ENCODE peak calls at places on chromosome 3, in six cellular contexts. One of them, this sample, is unnamed.

GRCh38 chr3:128316456-128316855 is 150.2 kb downstream of the DNAJB8 start:
- DNase-seq in BJ: no peak
- DNase-seq in HFFc6: no peak
- DNase-seq in progenitor cell of endocrine pancreas: no peak
- DNase-seq in AG09319: no peak
- DNase-seq in GM12878: no peak
- DNase-seq in this sample: no peak

GRCh38 chr3:172461530-172462138 is 13.4 kb upstream of the GHSR start:
- DNase-seq in BJ: no peak
- DNase-seq in HFFc6: peak
- DNase-seq in progenitor cell of endocrine pancreas: no peak
- DNase-seq in AG09319: no peak
- DNase-seq in GM12878: no peak
- DNase-seq in this sample: no peak

GRCh38 chr3:154182975-154183374 is 61.8 kb downstream of the ARHGEF26 start:
- DNase-seq in BJ: no peak
- DNase-seq in HFFc6: no peak
- DNase-seq in progenitor cell of endocrine pancreas: no peak
- DNase-seq in AG09319: no peak
- DNase-seq in GM12878: no peak
- DNase-seq in this sample: no peak

GRCh38 chr3:183545688-183546087 is 9.8 kb downstream of the KLHL6 start:
- DNase-seq in BJ: no peak
- DNase-seq in HFFc6: no peak
- DNase-seq in progenitor cell of endocrine pancreas: no peak
- DNase-seq in AG09319: no peak
- DNase-seq in GM12878: no peak
- DNase-seq in this sample: no peak

GRCh38 chr3:124362418-124362817 is 367.8 kb upstream of the UMPS start:
- DNase-seq in BJ: no peak
- DNase-seq in HFFc6: no peak
- DNase-seq in progenitor cell of endocrine pancreas: no peak
- DNase-seq in AG09319: no peak
- DNase-seq in GM12878: no peak
- DNase-seq in this sample: no peak

GRCh38 chr3:160413613-160414248 is 14.3 kb downstream of the SMC4 start:
- DNase-seq in BJ: no peak
- DNase-seq in HFFc6: peak
- DNase-seq in progenitor cell of endocrine pancreas: peak
- DNase-seq in AG09319: peak
- DNase-seq in GM12878: peak
- DNase-seq in this sample: no peak

GRCh38 chr3:123834631-123835030 is 49.5 kb downstream of the MYLK start:
- DNase-seq in BJ: peak
- DNase-seq in HFFc6: peak
- DNase-seq in progenitor cell of endocrine pancreas: no peak
- DNase-seq in AG09319: peak
- DNase-seq in GM12878: no peak
- DNase-seq in this sample: no peak

GRCh38 chr3:46461971-46462910 is 2.5 kb downstream of the LTF start:
- DNase-seq in BJ: no peak
- DNase-seq in HFFc6: peak
- DNase-seq in progenitor cell of endocrine pancreas: no peak
- DNase-seq in AG09319: no peak
- DNase-seq in GM12878: no peak
- DNase-seq in this sample: no peak

GRCh38 chr3:139978966-139979365 is 44.0 kb downstream of the CLSTN2 start:
- DNase-seq in BJ: no peak
- DNase-seq in HFFc6: no peak
- DNase-seq in progenitor cell of endocrine pancreas: no peak
- DNase-seq in AG09319: no peak
- DNase-seq in GM12878: no peak
- DNase-seq in this sample: no peak

GRCh38 chr3:126258670-126259069 is 78.3 kb upstream of the ALDH1L1 start:
- DNase-seq in BJ: no peak
- DNase-seq in HFFc6: no peak
- DNase-seq in progenitor cell of endocrine pancreas: no peak
- DNase-seq in AG09319: no peak
- DNase-seq in GM12878: no peak
- DNase-seq in this sample: no peak

GRCh38 chr3:69276884-69277283 is 109.0 kb downstream of the FRMD4B start:
- DNase-seq in BJ: no peak
- DNase-seq in HFFc6: no peak
- DNase-seq in progenitor cell of endocrine pancreas: no peak
- DNase-seq in AG09319: no peak
- DNase-seq in GM12878: no peak
- DNase-seq in this sample: no peak

GRCh38 chr3:178367817-178368617 is 168.2 kb upstream of the KCNMB2 start:
- DNase-seq in BJ: no peak
- DNase-seq in HFFc6: no peak
- DNase-seq in progenitor cell of endocrine pancreas: no peak
- DNase-seq in AG09319: no peak
- DNase-seq in GM12878: no peak
- DNase-seq in this sample: no peak

GRCh38 chr3:125154800-125155269 is 57.7 kb downstream of the SLC12A8 start:
- DNase-seq in BJ: no peak
- DNase-seq in HFFc6: no peak
- DNase-seq in progenitor cell of endocrine pancreas: no peak
- DNase-seq in AG09319: no peak
- DNase-seq in GM12878: no peak
- DNase-seq in this sample: no peak

GRCh38 chr3:172680684-172681083 is 30.2 kb downstream of the NCEH1 start:
- DNase-seq in BJ: no peak
- DNase-seq in HFFc6: peak
- DNase-seq in progenitor cell of endocrine pancreas: no peak
- DNase-seq in AG09319: no peak
- DNase-seq in GM12878: no peak
- DNase-seq in this sample: no peak

GRCh38 chr3:106473576-106474506 is 605.0 kb upstream of the CBLB start:
- DNase-seq in BJ: no peak
- DNase-seq in HFFc6: no peak
- DNase-seq in progenitor cell of endocrine pancreas: no peak
- DNase-seq in AG09319: no peak
- DNase-seq in GM12878: no peak
- DNase-seq in this sample: no peak

GRCh38 chr3:48243886-48244285 is 3.0 kb downstream of the ZNF589 start:
- DNase-seq in BJ: no peak
- DNase-seq in HFFc6: no peak
- DNase-seq in progenitor cell of endocrine pancreas: no peak
- DNase-seq in AG09319: no peak
- DNase-seq in GM12878: no peak
- DNase-seq in this sample: no peak

GRCh38 chr3:48238506-48239085 is 2.3 kb upstream of the ZNF589 start:
- DNase-seq in BJ: no peak
- DNase-seq in HFFc6: no peak
- DNase-seq in progenitor cell of endocrine pancreas: no peak
- DNase-seq in AG09319: no peak
- DNase-seq in GM12878: no peak
- DNase-seq in this sample: no peak

GRCh38 chr3:48244462-48244861 is 3.6 kb downstream of the ZNF589 start:
- DNase-seq in BJ: no peak
- DNase-seq in HFFc6: no peak
- DNase-seq in progenitor cell of endocrine pancreas: no peak
- DNase-seq in AG09319: no peak
- DNase-seq in GM12878: no peak
- DNase-seq in this sample: no peak

GRCh38 chr3:48240000-48240710 is 749 bp upstream of the ZNF589 start:
- DNase-seq in BJ: no peak
- DNase-seq in HFFc6: no peak
- DNase-seq in progenitor cell of endocrine pancreas: no peak
- DNase-seq in AG09319: no peak
- DNase-seq in GM12878: no peak
- DNase-seq in this sample: no peak

DNA sequence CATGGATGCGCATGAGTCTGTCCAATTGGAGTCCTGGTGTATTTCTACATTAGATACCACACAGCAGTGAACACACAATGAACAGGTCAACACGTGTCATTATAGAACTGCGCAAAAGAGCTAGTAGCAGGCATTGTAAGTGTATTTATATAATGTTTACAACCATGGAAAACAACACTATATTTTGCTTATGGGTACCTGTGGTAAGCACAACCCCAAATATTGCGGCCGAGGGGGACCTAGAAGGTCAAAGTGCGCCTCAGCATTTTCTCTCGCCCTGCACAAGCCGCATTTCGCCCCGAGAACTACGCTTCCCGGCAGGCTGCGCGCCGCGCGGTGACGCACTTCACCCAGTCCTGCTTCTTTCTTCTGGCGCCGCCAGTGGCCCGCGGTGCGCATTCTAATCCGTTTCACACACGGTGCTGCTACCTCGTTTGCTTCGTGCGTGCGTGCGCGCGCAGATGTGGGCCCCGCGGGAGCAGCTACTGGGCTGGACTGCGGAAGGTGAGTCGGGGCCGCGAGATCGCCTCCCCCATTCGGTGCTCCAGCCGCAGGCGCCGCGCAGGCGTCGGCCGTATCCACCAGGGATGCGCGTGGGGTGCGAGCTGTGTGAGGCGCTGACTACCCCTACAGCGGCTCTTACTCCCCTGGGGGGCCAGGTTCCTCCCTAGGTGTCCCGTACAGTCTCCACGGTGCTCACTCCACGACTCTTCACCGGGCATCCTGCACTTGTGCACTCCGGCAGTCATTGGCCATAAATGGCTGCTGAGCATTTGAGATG is at the start of gene ZNF589:
- DNase-seq in BJ: peak
- DNase-seq in HFFc6: peak
- DNase-seq in progenitor cell of endocrine pancreas: peak
- DNase-seq in AG09319: peak
- DNase-seq in GM12878: peak
- DNase-seq in this sample: peak
- TF ChIP-seq CTCF in BJ: peak
- TF ChIP-seq CTCF in HFFc6: peak
- TF ChIP-seq CTCF in progenitor cell of endocrine pancreas: peak
- TF ChIP-seq CTCF in AG09319: peak
- TF ChIP-seq CTCF in GM12878: peak
- TF ChIP-seq CTCF in this sample: peak

DNA sequence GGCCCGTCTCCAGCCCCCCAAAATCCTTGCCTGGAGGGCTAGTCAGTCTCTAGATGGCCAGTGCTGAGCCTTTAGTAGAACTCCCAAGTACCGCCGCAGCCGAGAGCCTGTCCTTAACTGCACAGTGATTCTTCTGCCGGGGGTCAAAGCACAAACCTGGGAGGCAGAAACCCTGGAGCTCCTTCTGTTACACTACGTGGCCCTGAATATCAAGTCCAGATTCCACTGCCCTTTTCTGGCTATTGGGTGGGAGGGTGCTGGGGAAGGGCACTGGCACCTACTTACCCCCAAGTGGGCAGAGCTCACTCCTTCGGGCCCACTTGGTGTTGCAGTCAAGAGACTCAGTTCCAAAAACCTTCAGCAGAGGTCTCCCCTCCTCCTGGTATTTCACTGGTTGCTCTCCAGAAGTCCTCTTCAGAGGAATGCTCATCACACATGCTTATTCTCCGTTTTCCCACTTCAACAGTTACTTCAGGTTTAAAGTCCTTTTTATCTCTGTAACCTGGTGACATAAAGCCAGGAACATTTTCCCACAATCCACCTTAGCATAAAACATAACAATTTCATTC is 10.8 kb downstream of the PDHB start:
- DNase-seq in BJ: no peak
- DNase-seq in HFFc6: no peak
- DNase-seq in progenitor cell of endocrine pancreas: no peak
- DNase-seq in AG09319: no peak
- DNase-seq in GM12878: no peak
- DNase-seq in this sample: no peak
- TF ChIP-seq CTCF in BJ: peak
- TF ChIP-seq CTCF in HFFc6: peak
- TF ChIP-seq CTCF in progenitor cell of endocrine pancreas: no peak
- TF ChIP-seq CTCF in AG09319: peak
- TF ChIP-seq CTCF in GM12878: peak
- TF ChIP-seq CTCF in this sample: no peak

DNA sequence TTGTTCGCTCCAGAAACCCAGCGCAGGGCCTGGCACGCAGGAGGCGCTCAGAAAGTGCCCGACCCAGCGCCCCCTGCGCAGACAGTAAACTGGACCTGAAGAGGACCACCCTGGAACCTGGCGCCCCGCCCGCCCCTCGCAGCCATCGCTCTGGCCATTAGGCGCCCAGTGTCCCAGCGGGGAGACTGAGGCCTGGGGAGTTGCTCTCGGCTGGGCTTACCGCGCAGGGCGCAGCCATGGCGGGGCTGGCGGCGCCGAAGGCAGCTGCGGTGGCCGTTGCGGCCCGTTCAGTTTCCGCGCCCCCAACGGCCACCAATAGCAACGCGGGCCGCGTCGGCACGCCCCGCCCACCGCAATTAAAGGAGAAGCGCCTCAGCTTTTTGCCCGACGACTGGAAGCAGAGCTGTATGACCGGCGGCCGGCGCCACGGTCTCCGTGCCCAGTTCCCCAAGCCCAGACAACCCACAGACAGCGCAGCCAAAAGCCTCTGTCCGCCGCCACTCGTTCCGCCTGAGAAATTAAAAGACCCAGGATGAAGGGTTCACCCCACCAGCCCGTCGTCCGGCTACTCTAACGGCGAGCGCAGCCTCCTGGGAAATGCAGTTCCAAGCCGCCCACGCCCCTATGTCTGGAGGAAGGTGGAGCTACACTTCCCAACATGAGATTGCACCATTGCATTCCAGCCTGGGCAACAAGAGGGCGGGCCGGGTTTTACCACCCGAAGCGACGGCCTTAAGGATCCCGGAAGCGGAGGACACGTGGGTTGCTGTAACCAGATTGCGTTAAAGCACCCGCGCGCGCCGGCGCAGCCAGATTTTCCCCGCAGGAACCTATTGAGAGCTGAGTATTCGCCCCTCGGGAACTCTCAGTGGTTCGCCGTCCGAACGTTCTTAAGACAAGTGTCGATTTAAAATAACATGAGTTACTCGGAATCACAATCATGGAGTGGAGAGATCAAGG is at the start of gene POC1A:
- DNase-seq in BJ: peak
- DNase-seq in HFFc6: peak
- DNase-seq in progenitor cell of endocrine pancreas: peak
- DNase-seq in AG09319: peak
- DNase-seq in GM12878: peak
- DNase-seq in this sample: peak
- TF ChIP-seq CTCF in BJ: no peak
- TF ChIP-seq CTCF in HFFc6: peak
- TF ChIP-seq CTCF in progenitor cell of endocrine pancreas: no peak
- TF ChIP-seq CTCF in AG09319: no peak
- TF ChIP-seq CTCF in GM12878: no peak
- TF ChIP-seq CTCF in this sample: no peak

DNA sequence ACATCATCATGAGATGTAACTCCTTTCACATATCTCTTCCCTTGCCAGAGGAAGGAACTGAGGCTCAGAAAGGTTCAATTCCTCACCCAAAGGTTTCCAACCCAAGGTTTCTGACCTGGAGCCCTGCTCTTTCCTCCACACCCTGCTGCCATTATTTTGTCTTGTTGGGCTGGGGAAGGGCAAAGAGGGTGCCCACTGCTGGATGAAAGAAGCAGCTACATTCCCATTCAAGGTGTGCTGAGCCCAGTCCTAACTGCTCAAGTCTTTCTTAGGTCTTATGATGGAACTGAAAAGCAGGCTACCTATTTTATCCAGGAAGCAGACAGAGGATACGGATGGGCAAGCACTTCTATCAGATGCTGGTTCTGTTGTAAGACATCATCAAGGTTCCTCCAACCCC is 258.0 kb upstream of the CTDSPL start:
- DNase-seq in BJ: no peak
- DNase-seq in HFFc6: no peak
- DNase-seq in progenitor cell of endocrine pancreas: no peak
- DNase-seq in AG09319: no peak
- DNase-seq in GM12878: no peak
- DNase-seq in this sample: no peak
- TF ChIP-seq CTCF in BJ: no peak
- TF ChIP-seq CTCF in HFFc6: no peak
- TF ChIP-seq CTCF in progenitor cell of endocrine pancreas: no peak
- TF ChIP-seq CTCF in AG09319: no peak
- TF ChIP-seq CTCF in GM12878: no peak
- TF ChIP-seq CTCF in this sample: peak